ENCODE peak calls at places on chromosomes 3 and 15, in five cellular contexts. P is NCI-H526 treated with DMSO at 0.1 percent for 48 hours, A is PC-9, S is RWPE1, Y is ACHN. C is an unnamed sample.

GRCh38 chr3:195097331-195098255 is 173.4 kb downstream of the XXYLT1 start:
- DNase-seq in P (no peak), A (no peak), S (peak; percentile 34), Y (no peak), C (no peak)

GRCh38 chr3:130341882-130342281 is 3.6 kb upstream of the COL6A5 start:
- DNase-seq in P (no peak), A (no peak), S (no peak), Y (no peak), C (no peak)

GRCh38 chr3:128521715-128522114 is 28.7 kb upstream of the GATA2 start:
- DNase-seq in P (no peak), A (no peak), S (no peak), Y (no peak), C (no peak)

GRCh38 chr3:191412764-191413163 is 48.2 kb upstream of the PYDC2 start:
- DNase-seq in P (no peak), A (no peak), S (peak; percentile 45), Y (no peak), C (peak; percentile 53)

GRCh38 chr3:149554826-149555225 is 80.3 kb downstream of the TM4SF4 start:
- DNase-seq in P (no peak), A (peak; percentile 50), S (peak; percentile 61), Y (peak; percentile 49), C (no peak)

GRCh38 chr3:98814799-98815450 is 51.8 kb downstream of the ST3GAL6 start:
- DNase-seq in P (no peak), A (peak; percentile 70), S (no peak), Y (no peak), C (peak; percentile 35)

GRCh38 chr3:138458774-138459499 is 24.5 kb downstream of the ESYT3 start:
- DNase-seq in P (no peak), A (no peak), S (no peak), Y (no peak), C (no peak)

GRCh38 chr3:86381247-86381646 is 609.7 kb downstream of the VGLL3 start:
- DNase-seq in P (no peak), A (no peak), S (no peak), Y (no peak), C (no peak)

GRCh38 chr3:138180375-138181029 is 5.8 kb upstream of the DBR1 start:
- DNase-seq in P (peak; percentile 31), A (no peak), S (peak; percentile 46), Y (peak; percentile 45), C (peak; percentile 32)

GRCh38 chr15:69457304-69458280 is 5.0 kb downstream of the RPLP1 start:
- DNase-seq in P (no peak), A (peak; percentile 45), S (no peak), Y (no peak), C (no peak)